ENCODE peak calls at places on chromosomes 5 and 9, in nine cellular contexts. D, N, R, V, M, T, K, P and G are unnamed samples.

GRCh38 chr5:90548069-90548593 is 10.5 kb upstream of the ADGRV1 start:
- DNase-seq in D (no peak), N (no peak), R (no peak), V (no peak), M (no peak), T (no peak), K (no peak), P (no peak), G (peak; percentile 19)

GRCh38 chr5:81425569-81425968 is 31.6 kb upstream of the ACOT12 start:
- DNase-seq in D (peak; percentile 23), N (no peak), R (peak; percentile 28), V (peak; percentile 42), M (no peak), T (no peak), K (peak; percentile 74), P (peak; percentile 65), G (no peak)

GRCh38 chr9:37529111-37529510 is 43.4 kb downstream of the POLR1E start:
- DNase-seq in D (peak; percentile 81), N (no peak), R (peak; percentile 61), V (peak; percentile 76), M (no peak), T (no peak), K (no peak), P (no peak), G (no peak)

GRCh38 chr5:337565-338130 is 16.1 kb downstream of the AHRR start:
- DNase-seq in D (no peak), N (no peak), R (no peak), V (no peak), M (no peak), T (no peak), K (peak; percentile 53), P (peak; percentile 24), G (no peak)

GRCh38 chr5:1220831-1221230 is 4.3 kb upstream of the SLC6A18 start:
- DNase-seq in D (no peak), N (no peak), R (no peak), V (no peak), M (no peak), T (no peak), K (no peak), P (no peak), G (no peak)

GRCh38 chr5:147509041-147509709 is 693 bp downstream of the DPYSL3 start:
- DNase-seq in D (no peak), N (no peak), R (peak; percentile 7), V (no peak), M (no peak), T (no peak), K (no peak), P (no peak), G (peak; percentile 45)

GRCh38 chr9:86303316-86303975 is 21.1 kb upstream of the ISCA1 start:
- DNase-seq in D (no peak), N (no peak), R (no peak), V (no peak), M (no peak), T (no peak), K (no peak), P (peak; percentile 35), G (no peak)

GRCh38 chr9:86783884-86784283 is 163.4 kb downstream of the GAS1 start:
- DNase-seq in D (no peak), N (peak; percentile 39), R (no peak), V (no peak), M (peak; percentile 68), T (no peak), K (peak; percentile 84), P (no peak), G (no peak)

GRCh38 chr5:32984851-32985250 is 273.7 kb downstream of the NPR3 start:
- DNase-seq in D (no peak), N (no peak), R (no peak), V (no peak), M (peak; percentile 37), T (no peak), K (peak; percentile 21), P (peak; percentile 18), G (no peak)

GRCh38 chr5:31674371-31674770 is 35.4 kb downstream of the PDZD2 start:
- DNase-seq in D (no peak), N (no peak), R (no peak), V (no peak), M (no peak), T (no peak), K (no peak), P (no peak), G (no peak)

GRCh38 chr5:31680528-31680927 is 41.6 kb downstream of the PDZD2 start:
- DNase-seq in D (no peak), N (no peak), R (no peak), V (no peak), M (no peak), T (no peak), K (no peak), P (no peak), G (no peak)

GRCh38 chr5:31675472-31675871 is 36.5 kb downstream of the PDZD2 start:
- DNase-seq in D (no peak), N (no peak), R (no peak), V (no peak), M (no peak), T (no peak), K (no peak), P (no peak), G (no peak)

GRCh38 chr5:31682847-31683246 is 43.9 kb downstream of the PDZD2 start:
- DNase-seq in D (no peak), N (no peak), R (no peak), V (no peak), M (no peak), T (no peak), K (no peak), P (no peak), G (no peak)

DNA sequence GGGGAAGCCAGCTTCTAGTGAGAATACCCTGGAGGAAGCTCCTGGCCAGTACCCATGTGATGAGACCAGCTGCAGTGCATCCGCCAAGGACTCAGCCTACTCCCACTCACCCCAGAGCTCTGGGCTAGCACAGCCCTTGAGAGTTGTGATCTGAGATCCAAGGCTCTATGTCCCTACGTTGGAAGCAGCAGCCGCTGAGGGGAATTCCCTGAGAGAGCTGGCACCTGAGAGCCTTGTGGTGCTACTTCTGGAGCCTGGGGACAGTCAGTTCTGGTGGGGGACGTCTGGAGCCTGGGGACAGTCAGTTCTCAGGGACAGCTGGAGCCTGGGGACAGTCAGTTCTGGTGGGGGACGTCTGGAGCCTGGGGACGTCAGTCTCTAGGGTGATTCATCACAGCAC is 39.2 kb downstream of the PDZD2 start:
- DNase-seq in D (no peak), N (no peak), R (no peak), V (no peak), M (no peak), T (no peak), K (no peak), P (no peak), G (peak; percentile 29)
- TF ChIP-seq CTCF in D (no peak), N (no peak), R (no peak), V (no peak), M (no peak), T (no peak), K (no peak), P (no peak), G (no peak)

DNA sequence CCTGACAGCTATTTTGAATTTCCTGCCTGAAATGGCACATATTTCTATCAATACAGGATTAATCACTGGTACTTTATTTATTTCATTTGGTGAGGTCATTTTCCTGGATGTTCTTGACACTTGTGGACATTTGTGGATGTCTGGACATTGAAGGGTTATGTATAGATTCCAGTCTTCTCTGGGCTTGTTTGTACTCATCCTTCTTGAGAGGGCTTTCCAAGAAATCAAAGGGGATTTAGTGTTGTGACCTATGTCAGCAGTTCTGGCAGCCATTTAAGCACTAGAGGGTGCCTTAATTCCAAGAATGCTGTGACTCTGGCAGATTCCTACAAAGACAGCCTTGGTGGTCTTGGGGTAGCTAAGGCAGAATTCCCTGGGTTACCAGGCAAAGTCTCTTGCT is 259.7 kb downstream of the CSNK1G3 start:
- DNase-seq in D (no peak), N (no peak), R (no peak), V (no peak), M (no peak), T (no peak), K (no peak), P (no peak), G (no peak)
- TF ChIP-seq CTCF in D (no peak), N (no peak), R (no peak), V (no peak), M (no peak), T (no peak), K (no peak), P (no peak), G (no peak)

GRCh38 chr9:95409650-95410426 is 92.3 kb upstream of the FANCC start:
- DNase-seq in D (no peak), N (peak; percentile 59), R (no peak), V (no peak), M (peak; percentile 66), T (no peak), K (peak; percentile 96), P (peak; percentile 36), G (no peak)

GRCh38 chr9:95419444-95419843 is 97.3 kb downstream of the PTCH1 start:
- DNase-seq in D (no peak), N (no peak), R (no peak), V (no peak), M (no peak), T (no peak), K (no peak), P (no peak), G (no peak)

GRCh38 chr9:95415158-95415557 is 97.6 kb upstream of the FANCC start:
- DNase-seq in D (no peak), N (peak; percentile 34), R (no peak), V (no peak), M (no peak), T (no peak), K (peak; percentile 18), P (no peak), G (no peak)

GRCh38 chr9:95411211-95411892 is 93.8 kb upstream of the FANCC start:
- DNase-seq in D (no peak), N (no peak), R (no peak), V (no peak), M (no peak), T (no peak), K (no peak), P (no peak), G (no peak)

GRCh38 chr9:95413793-95414192 is 96.3 kb upstream of the FANCC start:
- DNase-seq in D (no peak), N (no peak), R (no peak), V (no peak), M (no peak), T (no peak), K (no peak), P (no peak), G (no peak)
- TF ChIP-seq CTCF in D (no peak), N (no peak), R (no peak), V (no peak), M (no peak), T (no peak), K (no peak), P (no peak), G (no peak)

DNA sequence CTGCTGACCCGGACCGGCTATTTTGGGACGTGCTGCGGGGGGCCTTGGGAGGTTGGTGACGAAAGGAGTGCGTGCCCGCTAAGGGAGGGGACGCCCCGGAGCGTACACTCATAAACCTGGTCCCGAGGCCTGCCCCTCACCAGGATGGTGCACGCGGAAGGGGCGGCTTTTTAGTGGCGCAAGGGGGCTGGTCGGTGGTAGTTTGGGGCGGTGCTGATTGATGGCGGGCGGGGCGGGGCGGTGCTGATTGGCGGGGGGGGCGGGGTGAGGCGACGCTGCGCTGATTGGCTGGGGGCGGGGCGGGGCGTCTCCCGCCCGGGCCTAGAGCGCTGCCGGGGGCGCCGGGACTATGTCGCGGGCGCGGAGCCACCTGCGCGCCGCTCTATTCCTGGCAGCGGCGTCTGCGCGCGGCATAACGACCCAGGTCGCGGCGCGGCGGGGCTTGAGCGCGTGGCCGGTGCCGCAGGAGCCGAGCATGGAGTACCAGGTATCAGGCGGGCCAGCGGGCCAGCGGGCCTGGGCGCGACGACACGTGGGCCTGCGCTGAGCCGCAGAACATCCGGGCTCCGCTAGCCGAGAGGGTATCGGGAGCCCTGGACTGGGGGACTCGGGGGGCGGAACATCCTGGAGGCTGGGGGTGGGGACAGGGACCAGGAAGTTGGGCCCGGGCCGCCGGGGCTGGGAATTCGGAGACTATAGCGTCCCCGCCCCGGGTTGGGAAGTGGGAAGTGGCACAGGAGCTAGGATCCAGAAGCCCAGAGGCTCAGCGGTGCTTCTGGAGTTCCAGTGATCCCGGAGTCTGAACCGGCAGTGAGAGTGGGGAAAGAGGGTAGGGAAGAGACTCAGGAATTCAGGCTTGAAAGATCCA is at the start of gene FPGS:
- DNase-seq in D (peak; percentile 97), N (no peak), R (peak; percentile 90), V (peak; percentile 99), M (peak; percentile 86), T (peak; percentile 85), K (peak; percentile 90), P (peak; percentile 86), G (peak; percentile 83)
- TF ChIP-seq CTCF in D (no peak), N (no peak), R (no peak), V (no peak), M (no peak), T (no peak), K (no peak), P (peak; percentile 1), G (no peak)